ENCODE peak calls at places on chromosomes 4 and X, in seven cellular contexts. K is HCT116, O is cardiac fibroblast, X is endodermal cell, T is adipocyte, N is suprapubic skin, P is MM.1S. H is an unnamed sample.
A peak's percentile ranks its signal among the peaks of the same experiment; 100 is the strongest.

GRCh38 chr4:1415681-1415981 is 9.4 kb upstream of the NKX1-1 start:
- DNase-seq in K (no peak), O (no peak), X (no peak), T (no peak), N (no peak), P (no peak), H (no peak)

GRCh38 chr4:11028334-11028733 is 343.8 kb upstream of the CLNK start:
- DNase-seq in K (no peak), O (no peak), X (peak; percentile 63), T (no peak), N (no peak), P (no peak), H (no peak)

GRCh38 chr4:73019462-73020047 is 50.0 kb downstream of the COX18 start:
- DNase-seq in K (peak; percentile 23), O (peak; percentile 63), X (no peak), T (peak; percentile 91), N (no peak), P (peak; percentile 53), H (no peak)

GRCh38 chr4:152283806-152284470 is 252.0 kb downstream of the FBXW7 start:
- DNase-seq in K (no peak), O (peak; percentile 5), X (no peak), T (no peak), N (no peak), P (no peak), H (no peak)

GRCh38 chr4:174265917-174266316 is 17.6 kb downstream of the FBXO8 start:
- DNase-seq in K (no peak), O (no peak), X (no peak), T (no peak), N (no peak), P (no peak), H (no peak)

GRCh38 chr4:111883557-111883999 is 261.7 kb upstream of the FAM241A start:
- DNase-seq in K (no peak), O (no peak), X (peak; percentile 71), T (no peak), N (no peak), P (no peak), H (no peak)

GRCh38 chr4:153916273-153916755 is 127.4 kb upstream of the SFRP2 start:
- DNase-seq in K (no peak), O (no peak), X (no peak), T (no peak), N (no peak), P (peak; percentile 90), H (peak; percentile 8)

GRCh38 chrX:123738378-123738955 is 5.6 kb upstream of the THOC2 start:
- DNase-seq in K (no peak), O (no peak), X (no peak), T (no peak), N (no peak), P (no peak), H (no peak)

GRCh38 chrX:38919853-38920528 is 118.7 kb downstream of the MID1IP1 start:
- DNase-seq in K (no peak), O (no peak), X (no peak), T (no peak), N (no peak), P (no peak), H (no peak)

GRCh38 chr4:108716340-108716739 is 46.5 kb downstream of the ETNPPL start:
- DNase-seq in K (no peak), O (no peak), X (no peak), T (no peak), N (no peak), P (no peak), H (no peak)

GRCh38 chr4:145887241-145887964 is 51.2 kb downstream of the ZNF827 start:
- DNase-seq in K (no peak), O (peak; percentile 80), X (peak; percentile 64), T (peak; percentile 81), N (no peak), P (no peak), H (no peak)

GRCh38 chrX:119759333-119759766 is 962 bp downstream of the SOWAHD start:
- DNase-seq in K (no peak), O (no peak), X (peak; percentile 67), T (no peak), N (no peak), P (no peak), H (no peak)
- H3K4me3 ChIP-seq in K (no peak overlapping the region), O (no peak overlapping the region), X (peak overlapping the region; percentile 67), T (no peak overlapping the region), N (peak overlapping the region; percentile 59), P (peak overlapping the region; percentile 67), H (peak overlapping the region; percentile 64)

GRCh38 chrX:118562574-118563164 is 67.1 kb downstream of the DOCK11 start:
- DNase-seq in K (no peak), O (peak; percentile 51), X (no peak), T (no peak), N (no peak), P (no peak), H (no peak)
- H3K4me3 ChIP-seq in K (no peak overlapping the region), O (no peak overlapping the region), X (no peak overlapping the region), T (no peak overlapping the region), N (no peak overlapping the region), P (no peak overlapping the region), H (no peak overlapping the region)

GRCh38 chr4:16912896-16913295 is 14.5 kb upstream of the LDB2 start:
- DNase-seq in K (no peak), O (no peak), X (no peak), T (no peak), N (no peak), P (no peak), H (no peak)

GRCh38 chr4:16914208-16914607 is 15.8 kb upstream of the LDB2 start:
- DNase-seq in K (no peak), O (peak; percentile 72), X (peak; percentile 78), T (peak; percentile 84), N (no peak), P (peak; percentile 7), H (no peak)

GRCh38 chr4:16908377-16909021 is 10.1 kb upstream of the LDB2 start:
- DNase-seq in K (no peak), O (no peak), X (peak; percentile 58), T (no peak), N (no peak), P (no peak), H (no peak)

DNA sequence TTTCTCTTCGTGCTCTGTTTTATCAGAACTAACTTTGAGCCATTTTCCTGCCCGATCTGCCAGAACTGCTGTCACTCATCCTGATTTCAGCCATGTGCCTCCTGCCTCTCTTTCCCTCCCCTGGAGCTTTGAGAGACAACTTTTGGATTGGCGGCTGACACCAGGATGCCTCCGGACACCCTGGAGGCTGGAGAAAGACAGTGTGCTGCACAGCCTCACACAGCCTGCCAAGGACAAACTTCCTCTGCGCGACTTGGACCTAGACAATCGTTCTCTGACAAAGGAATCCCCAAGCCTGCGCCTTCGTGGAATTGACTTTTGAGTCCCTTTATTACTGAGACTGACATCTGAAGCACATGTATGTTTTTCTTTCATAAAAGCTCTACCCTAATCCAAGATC is 10.8 kb upstream of the LDB2 start:
- DNase-seq in K (no peak), O (no peak), X (no peak), T (no peak), N (no peak), P (no peak), H (no peak)
- H3K4me3 ChIP-seq in K (no peak overlapping the region), O (no peak overlapping the region), X (no peak overlapping the region), T (peak overlapping the region; percentile 64), N (no peak overlapping the region), P (no peak overlapping the region), H (no peak overlapping the region)

DNA sequence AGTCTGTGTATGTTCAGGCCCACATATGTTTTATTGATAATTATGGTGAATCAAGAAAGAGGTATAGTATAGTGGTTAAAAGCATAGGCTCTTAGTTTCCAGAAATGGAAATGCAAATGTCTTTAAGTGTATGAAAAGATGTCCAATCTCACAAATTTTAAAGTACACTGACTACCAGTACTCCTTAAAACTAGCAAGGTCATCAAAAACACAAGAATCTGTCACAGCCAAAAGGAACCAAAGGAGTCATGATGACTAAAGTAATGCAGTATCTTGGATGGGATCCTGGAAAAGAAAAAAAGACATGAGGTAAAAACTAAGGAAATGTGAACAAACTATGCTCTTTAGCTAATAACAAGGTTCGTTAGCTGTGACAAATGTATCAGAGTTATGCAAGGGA is 659 bp upstream of the RBM41 start:
- DNase-seq in K (no peak), O (no peak), X (no peak), T (no peak), N (no peak), P (no peak), H (no peak)
- H3K4me3 ChIP-seq in K (no peak overlapping the region), O (no peak overlapping the region), X (no peak overlapping the region), T (peak overlapping the region; percentile 86), N (peak overlapping the region; percentile 65), P (peak overlapping the region; percentile 71), H (peak overlapping the region; percentile 66)

GRCh38 chr4:6686104-6686787 is 7.4 kb upstream of the S100P start:
- DNase-seq in K (no peak), O (no peak), X (no peak), T (no peak), N (no peak), P (no peak), H (no peak)
- H3K4me3 ChIP-seq in K (no peak overlapping the region), O (no peak overlapping the region), X (no peak overlapping the region), T (no peak overlapping the region), N (no peak overlapping the region), P (no peak overlapping the region), H (no peak overlapping the region)

GRCh38 chr4:84126061-84126787 is 372.9 kb downstream of the NKX6-1 start:
- DNase-seq in K (no peak), O (no peak), X (no peak), T (no peak), N (no peak), P (no peak), H (no peak)
- H3K4me3 ChIP-seq in K (no peak overlapping the region), O (no peak overlapping the region), X (no peak overlapping the region), T (no peak overlapping the region), N (no peak overlapping the region), P (no peak overlapping the region), H (no peak overlapping the region)

GRCh38 chr4:94995684-94996394 is 238.1 kb downstream of the BMPR1B start:
- DNase-seq in K (no peak), O (peak; percentile 57), X (peak; percentile 81), T (peak; percentile 48), N (no peak), P (no peak), H (no peak)
- H3K4me3 ChIP-seq in K (no peak overlapping the region), O (no peak overlapping the region), X (no peak overlapping the region), T (peak overlapping the region; percentile 71), N (no peak overlapping the region), P (no peak overlapping the region), H (no peak overlapping the region)

H was measured in GM12864.